ENCODE peak calls at places on chromosome 19, in seven cellular contexts. S is Peyer's patch, Y is lower lobe of right lung, P is heart right ventricle, M is heart left ventricle, T is tibial nerve, N is endothelial cell of umbilical vein. K is an unnamed sample.

GRCh38 chr19:39218230-39219007 is 14.4 kb upstream of the SYCN start:
- DNase-seq in T (no peak), M (no peak), P (no peak), S (no peak), N (no peak), Y (no peak), K (no peak)

GRCh38 chr19:15285896-15286591 is 46.3 kb downstream of the BRD4 start:
- DNase-seq in S (no peak), P (no peak), T (no peak), Y (no peak), M (no peak), N (no peak), K (no peak)

GRCh38 chr19:17097593-17098126 is 22.1 kb downstream of the MYO9B start:
- DNase-seq in T (no peak), S (no peak), M (no peak), P (no peak), N (peak; percentile 41), Y (no peak), K (no peak)

GRCh38 chr19:41666075-41666474 is 22.0 kb downstream of the CEACAM7 start:
- DNase-seq in N (no peak), S (no peak), Y (no peak), M (no peak), P (no peak), T (no peak), K (no peak)

GRCh38 chr19:54137913-54138776 is 583 bp downstream of the CNOT3 start:
- DNase-seq in M (no peak), S (no peak), Y (peak; percentile 57), T (no peak), N (no peak), P (no peak), K (no peak)

GRCh38 chr19:19628499-19629134 is 597 bp upstream of the LPAR2 start:
- DNase-seq in M (no peak), Y (peak; percentile 72), P (no peak), T (no peak), N (no peak), S (peak; percentile 72), K (peak; percentile 86)

GRCh38 chr19:35720648-35721047 is 2.8 kb downstream of the KMT2B start:
- DNase-seq in T (no peak), P (no peak), N (no peak), Y (no peak), M (no peak), S (no peak), K (no peak)

GRCh38 chr19:38932425-38933179 is 1.9 kb downstream of the MRPS12 start:
- DNase-seq in N (peak; percentile 43), T (no peak), M (no peak), P (no peak), Y (no peak), S (no peak), K (no peak)

GRCh38 chr19:33677745-33678426 is 56.1 kb downstream of the CHST8 start:
- DNase-seq in T (no peak), M (no peak), P (no peak), Y (no peak), N (no peak), S (no peak), K (no peak)

GRCh38 chr19:6516659-6517291 is 14.1 kb upstream of the TNFSF9 start:
- DNase-seq in T (peak; percentile 83), M (peak; percentile 87), N (peak; percentile 74), P (peak; percentile 94), Y (peak; percentile 94), S (peak; percentile 92), K (peak; percentile 93)

GRCh38 chr19:58515259-58515658 is 3.5 kb upstream of the SLC27A5 start:
- DNase-seq in N (no peak), S (no peak), Y (no peak), T (no peak), P (no peak), M (no peak), K (no peak)

GRCh38 chr19:3969435-3970312 is 1.2 kb downstream of the DAPK3 start:
- DNase-seq in N (peak; percentile 88), M (no peak), T (no peak), S (no peak), P (no peak), Y (no peak), K (no peak)

GRCh38 chr19:7670790-7671189 is 1.9 kb downstream of the RETN start:
- DNase-seq in S (no peak), N (no peak), P (no peak), M (no peak), T (no peak), Y (no peak), K (no peak)

GRCh38 chr19:33373701-33374405 is at the start of gene CEBPG:
- DNase-seq in T (no peak), P (peak; percentile 64), M (peak; percentile 63), N (peak; percentile 54), S (no peak), Y (peak; percentile 67), K (peak; percentile 65)

GRCh38 chr19:29680447-29680846 is 15.2 kb downstream of the PLEKHF1 start:
- DNase-seq in M (no peak), Y (peak; percentile 70), T (no peak), P (peak; percentile 54), S (peak; percentile 64), N (no peak), K (peak; percentile 31)

GRCh38 chr19:289651-290538 is 1.3 kb downstream of the PLPP2 start:
- DNase-seq in Y (peak; percentile 69), N (peak; percentile 35), P (no peak), S (peak; percentile 86), T (no peak), M (no peak), K (peak; percentile 73)
- H3K4me3 ChIP-seq in Y (peak overlapping the region; percentile 48), N (peak overlapping the region; percentile 5), P (peak overlapping the region; percentile 36), S (peak overlapping the region; percentile 42), T (no peak overlapping the region), M (no peak overlapping the region), K (no peak overlapping the region)

GRCh38 chr19:5067666-5068065 is 98.8 kb downstream of the KDM4B start:
- DNase-seq in M (no peak), Y (no peak), P (no peak), S (no peak), N (no peak), T (no peak), K (no peak)

GRCh38 chr19:5066768-5067167 is 97.9 kb downstream of the KDM4B start:
- DNase-seq in N (no peak), S (no peak), M (no peak), P (no peak), Y (no peak), T (no peak), K (no peak)

GRCh38 chr19:5070390-5070789 is 101.5 kb downstream of the KDM4B start:
- DNase-seq in N (no peak), P (no peak), T (no peak), S (no peak), M (no peak), Y (no peak), K (no peak)

GRCh38 chr19:5070922-5071321 is 102.0 kb downstream of the KDM4B start:
- DNase-seq in T (no peak), Y (no peak), S (no peak), P (no peak), N (no peak), M (no peak), K (no peak)

GRCh38 chr19:5068251-5069090 is 99.6 kb downstream of the KDM4B start:
- DNase-seq in S (no peak), Y (no peak), P (no peak), T (no peak), N (no peak), M (no peak), K (no peak)
- H3K4me1 ChIP-seq in S (no peaks in the 10 kb centered on the region), Y (no peaks in the 10 kb centered on the region), P (no peaks in the 10 kb centered on the region), T (no peaks in the 10 kb centered on the region), N (no peaks in the 10 kb centered on the region), M (no peaks in the 10 kb centered on the region), K (peaks cover 16% of the 10 kb centered on the region)

GRCh38 chr19:47378246-47378645 is 29.1 kb downstream of the DHX34 start:
- DNase-seq in S (no peak), Y (no peak), N (no peak), T (no peak), M (no peak), P (no peak), K (peak; percentile 50)

GRCh38 chr19:47376589-47377144 is 27.6 kb downstream of the DHX34 start:
- DNase-seq in Y (no peak), P (no peak), M (no peak), T (no peak), N (no peak), S (no peak), K (no peak)

GRCh38 chr19:47375694-47376588 is 26.8 kb downstream of the DHX34 start:
- DNase-seq in N (no peak), P (no peak), Y (no peak), M (no peak), T (no peak), S (no peak), K (no peak)

GRCh38 chr19:47377801-47378200 is 28.7 kb downstream of the DHX34 start:
- DNase-seq in P (no peak), N (no peak), T (no peak), M (no peak), S (no peak), Y (no peak), K (peak; percentile 46)

DNA sequence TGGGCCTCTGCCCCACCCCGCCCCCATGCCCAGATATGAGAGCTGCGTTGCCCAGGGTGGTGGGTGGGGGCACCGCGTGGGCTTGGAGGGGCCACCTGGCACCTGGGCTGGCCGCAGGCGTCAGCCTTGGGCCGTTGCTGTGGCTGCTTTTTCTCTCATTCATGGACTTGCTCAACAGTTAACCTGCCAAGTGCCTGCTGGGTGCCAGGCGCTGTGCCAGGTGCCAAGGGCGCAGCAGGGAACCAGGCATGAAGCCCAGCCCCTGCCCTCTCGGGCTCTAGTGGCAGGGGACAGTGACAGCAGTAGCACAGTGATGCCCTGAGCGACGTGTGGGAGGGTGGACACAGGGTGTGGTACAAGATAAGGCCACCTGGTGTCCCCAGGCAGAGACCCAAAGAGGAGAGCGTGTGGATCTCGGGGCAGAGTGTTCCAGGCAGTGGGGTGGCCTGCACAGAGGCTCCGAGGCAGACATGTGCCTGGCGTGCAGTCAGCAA is 28.1 kb downstream of the DHX34 start:
- DNase-seq in M (peak; percentile 77), N (no peak), S (no peak), P (peak; percentile 80), Y (no peak), T (no peak), K (peak; percentile 72)
- H3K4me3 ChIP-seq in M (no peak overlapping the region), N (no peak overlapping the region), S (no peak overlapping the region), P (no peak overlapping the region), Y (no peak overlapping the region), T (no peak overlapping the region), K (no peak overlapping the region)

GRCh38 chr19:48795855-48796142 is 15.0 kb downstream of the BCAT2 start:
- DNase-seq in P (peak; percentile 61), N (no peak), T (no peak), M (peak; percentile 50), Y (no peak), S (no peak), K (no peak)

GRCh38 chr19:48799358-48800300 is 11.2 kb downstream of the BCAT2 start:
- DNase-seq in S (no peak), Y (no peak), M (no peak), T (no peak), P (no peak), N (no peak), K (no peak)

GRCh38 chr19:48797103-48797502 is 13.7 kb downstream of the BCAT2 start:
- DNase-seq in T (no peak), N (no peak), P (no peak), S (no peak), M (no peak), Y (no peak), K (no peak)

GRCh38 chr19:48796468-48797083 is 14.3 kb downstream of the BCAT2 start:
- DNase-seq in Y (no peak), S (no peak), T (no peak), N (no peak), M (no peak), P (no peak), K (no peak)

GRCh38 chr19:48798937-48799336 is 11.9 kb downstream of the BCAT2 start:
- DNase-seq in Y (no peak), S (no peak), M (no peak), N (peak; percentile 15), T (no peak), P (no peak), K (no peak)
- H3K4me1 ChIP-seq in Y (peaks cover 18% of the 10 kb centered on the region), S (peaks cover 14% of the 10 kb centered on the region), M (peaks cover 4% of the 10 kb centered on the region), N (peaks cover 3% of the 10 kb centered on the region), T (peaks cover 4% of the 10 kb centered on the region), P (peaks cover 15% of the 10 kb centered on the region), K (peaks cover 17% of the 10 kb centered on the region)

K was measured in body of pancreas.